ENCODE peak calls at places on chromosomes 4 and X, in six cellular contexts. One of them, this sample, is unnamed.

GRCh38 chr4:76892601-76893000 is 5.3 kb downstream of the SOWAHB start:
- DNase-seq in activated CD4-positive, alpha-beta T cell treated with anti-CD3 and anti-CD28 coated beads, Interleukin-2, amount 50 U/mL, for 1 hour: no peak
- DNase-seq in stimulated activated CD8-positive, alpha-beta memory T cell treated with anti-CD3 and anti-CD28 coated beads, Interleukin-12 subunit alpha, Interleukin-12 subunit beta, amount 100 ng/mL, for 4 hours: no peak
- DNase-seq in GM12878: no peak
- DNase-seq in NCI-H748 treated with DMSO at 0.1 percent for 48 hours: no peak
- DNase-seq in GM13977: no peak
- DNase-seq in this sample: no peak

GRCh38 chr4:83012631-83013419 is 2.2 kb upstream of the LIN54 start:
- DNase-seq in GM13977: peak
- DNase-seq in GM12878: peak
- DNase-seq in NCI-H748 treated with DMSO at 0.1 percent for 48 hours: peak
- DNase-seq in stimulated activated CD8-positive, alpha-beta memory T cell treated with anti-CD3 and anti-CD28 coated beads, Interleukin-12 subunit alpha, Interleukin-12 subunit beta, amount 100 ng/mL, for 4 hours: peak
- DNase-seq in activated CD4-positive, alpha-beta T cell treated with anti-CD3 and anti-CD28 coated beads, Interleukin-2, amount 50 U/mL, for 1 hour: peak
- DNase-seq in this sample: peak

GRCh38 chrX:129654652-129655546 is at the start of gene APLN:
- DNase-seq in GM13977: no peak
- DNase-seq in GM12878: no peak
- DNase-seq in activated CD4-positive, alpha-beta T cell treated with anti-CD3 and anti-CD28 coated beads, Interleukin-2, amount 50 U/mL, for 1 hour: no peak
- DNase-seq in stimulated activated CD8-positive, alpha-beta memory T cell treated with anti-CD3 and anti-CD28 coated beads, Interleukin-12 subunit alpha, Interleukin-12 subunit beta, amount 100 ng/mL, for 4 hours: no peak
- DNase-seq in NCI-H748 treated with DMSO at 0.1 percent for 48 hours: peak
- DNase-seq in this sample: peak

GRCh38 chrX:34873500-34874225 is 68.9 kb upstream of the FAM47B start:
- DNase-seq in NCI-H748 treated with DMSO at 0.1 percent for 48 hours: no peak
- DNase-seq in GM12878: no peak
- DNase-seq in activated CD4-positive, alpha-beta T cell treated with anti-CD3 and anti-CD28 coated beads, Interleukin-2, amount 50 U/mL, for 1 hour: no peak
- DNase-seq in stimulated activated CD8-positive, alpha-beta memory T cell treated with anti-CD3 and anti-CD28 coated beads, Interleukin-12 subunit alpha, Interleukin-12 subunit beta, amount 100 ng/mL, for 4 hours: no peak
- DNase-seq in GM13977: no peak
- DNase-seq in this sample: no peak

GRCh38 chr4:2138846-2139500 is 79.8 kb downstream of the NAT8L start:
- DNase-seq in stimulated activated CD8-positive, alpha-beta memory T cell treated with anti-CD3 and anti-CD28 coated beads, Interleukin-12 subunit alpha, Interleukin-12 subunit beta, amount 100 ng/mL, for 4 hours: no peak
- DNase-seq in GM12878: no peak
- DNase-seq in GM13977: no peak
- DNase-seq in activated CD4-positive, alpha-beta T cell treated with anti-CD3 and anti-CD28 coated beads, Interleukin-2, amount 50 U/mL, for 1 hour: no peak
- DNase-seq in NCI-H748 treated with DMSO at 0.1 percent for 48 hours: no peak
- DNase-seq in this sample: no peak

GRCh38 chr4:171812377-171813194 is 618 bp upstream of the GALNTL6 start:
- DNase-seq in activated CD4-positive, alpha-beta T cell treated with anti-CD3 and anti-CD28 coated beads, Interleukin-2, amount 50 U/mL, for 1 hour: no peak
- DNase-seq in NCI-H748 treated with DMSO at 0.1 percent for 48 hours: peak
- DNase-seq in GM12878: no peak
- DNase-seq in stimulated activated CD8-positive, alpha-beta memory T cell treated with anti-CD3 and anti-CD28 coated beads, Interleukin-12 subunit alpha, Interleukin-12 subunit beta, amount 100 ng/mL, for 4 hours: no peak
- DNase-seq in GM13977: no peak
- DNase-seq in this sample: peak

GRCh38 chr4:180081072-180081471 is 2162.1 kb upstream of the TENM3 start:
- DNase-seq in GM13977: no peak
- DNase-seq in GM12878: no peak
- DNase-seq in NCI-H748 treated with DMSO at 0.1 percent for 48 hours: no peak
- DNase-seq in stimulated activated CD8-positive, alpha-beta memory T cell treated with anti-CD3 and anti-CD28 coated beads, Interleukin-12 subunit alpha, Interleukin-12 subunit beta, amount 100 ng/mL, for 4 hours: no peak
- DNase-seq in activated CD4-positive, alpha-beta T cell treated with anti-CD3 and anti-CD28 coated beads, Interleukin-2, amount 50 U/mL, for 1 hour: no peak
- DNase-seq in this sample: no peak

GRCh38 chr4:114922582-114922912 is 190.9 kb downstream of the NDST4 start:
- DNase-seq in activated CD4-positive, alpha-beta T cell treated with anti-CD3 and anti-CD28 coated beads, Interleukin-2, amount 50 U/mL, for 1 hour: no peak
- DNase-seq in stimulated activated CD8-positive, alpha-beta memory T cell treated with anti-CD3 and anti-CD28 coated beads, Interleukin-12 subunit alpha, Interleukin-12 subunit beta, amount 100 ng/mL, for 4 hours: no peak
- DNase-seq in GM12878: no peak
- DNase-seq in GM13977: no peak
- DNase-seq in NCI-H748 treated with DMSO at 0.1 percent for 48 hours: peak
- DNase-seq in this sample: no peak

GRCh38 chr4:53547983-53548382 is 43.3 kb downstream of the LNX1 start:
- DNase-seq in stimulated activated CD8-positive, alpha-beta memory T cell treated with anti-CD3 and anti-CD28 coated beads, Interleukin-12 subunit alpha, Interleukin-12 subunit beta, amount 100 ng/mL, for 4 hours: no peak
- DNase-seq in activated CD4-positive, alpha-beta T cell treated with anti-CD3 and anti-CD28 coated beads, Interleukin-2, amount 50 U/mL, for 1 hour: no peak
- DNase-seq in GM13977: no peak
- DNase-seq in NCI-H748 treated with DMSO at 0.1 percent for 48 hours: no peak
- DNase-seq in GM12878: no peak
- DNase-seq in this sample: no peak

GRCh38 chr4:95077864-95078263 is 320.1 kb downstream of the BMPR1B start:
- DNase-seq in NCI-H748 treated with DMSO at 0.1 percent for 48 hours: no peak
- DNase-seq in stimulated activated CD8-positive, alpha-beta memory T cell treated with anti-CD3 and anti-CD28 coated beads, Interleukin-12 subunit alpha, Interleukin-12 subunit beta, amount 100 ng/mL, for 4 hours: no peak
- DNase-seq in activated CD4-positive, alpha-beta T cell treated with anti-CD3 and anti-CD28 coated beads, Interleukin-2, amount 50 U/mL, for 1 hour: no peak
- DNase-seq in GM12878: no peak
- DNase-seq in GM13977: no peak
- DNase-seq in this sample: no peak

GRCh38 chrX:22999696-23000223 is at the start of gene DDX53:
- DNase-seq in activated CD4-positive, alpha-beta T cell treated with anti-CD3 and anti-CD28 coated beads, Interleukin-2, amount 50 U/mL, for 1 hour: no peak
- DNase-seq in stimulated activated CD8-positive, alpha-beta memory T cell treated with anti-CD3 and anti-CD28 coated beads, Interleukin-12 subunit alpha, Interleukin-12 subunit beta, amount 100 ng/mL, for 4 hours: no peak
- DNase-seq in GM12878: no peak
- DNase-seq in NCI-H748 treated with DMSO at 0.1 percent for 48 hours: no peak
- DNase-seq in GM13977: no peak
- DNase-seq in this sample: no peak

GRCh38 chr4:6969826-6970800 is 60.5 kb downstream of the TBC1D14 start:
- DNase-seq in stimulated activated CD8-positive, alpha-beta memory T cell treated with anti-CD3 and anti-CD28 coated beads, Interleukin-12 subunit alpha, Interleukin-12 subunit beta, amount 100 ng/mL, for 4 hours: no peak
- DNase-seq in GM13977: peak
- DNase-seq in NCI-H748 treated with DMSO at 0.1 percent for 48 hours: no peak
- DNase-seq in activated CD4-positive, alpha-beta T cell treated with anti-CD3 and anti-CD28 coated beads, Interleukin-2, amount 50 U/mL, for 1 hour: no peak
- DNase-seq in GM12878: peak
- DNase-seq in this sample: no peak

GRCh38 chr4:125268065-125268755 is 46.5 kb upstream of the FAT4 start:
- DNase-seq in GM12878: no peak
- DNase-seq in NCI-H748 treated with DMSO at 0.1 percent for 48 hours: no peak
- DNase-seq in stimulated activated CD8-positive, alpha-beta memory T cell treated with anti-CD3 and anti-CD28 coated beads, Interleukin-12 subunit alpha, Interleukin-12 subunit beta, amount 100 ng/mL, for 4 hours: no peak
- DNase-seq in activated CD4-positive, alpha-beta T cell treated with anti-CD3 and anti-CD28 coated beads, Interleukin-2, amount 50 U/mL, for 1 hour: no peak
- DNase-seq in GM13977: no peak
- DNase-seq in this sample: no peak

GRCh38 chr4:97664741-97665140 is 478.5 kb downstream of the STPG2 start:
- DNase-seq in stimulated activated CD8-positive, alpha-beta memory T cell treated with anti-CD3 and anti-CD28 coated beads, Interleukin-12 subunit alpha, Interleukin-12 subunit beta, amount 100 ng/mL, for 4 hours: no peak
- DNase-seq in GM12878: no peak
- DNase-seq in activated CD4-positive, alpha-beta T cell treated with anti-CD3 and anti-CD28 coated beads, Interleukin-2, amount 50 U/mL, for 1 hour: no peak
- DNase-seq in NCI-H748 treated with DMSO at 0.1 percent for 48 hours: no peak
- DNase-seq in GM13977: no peak
- DNase-seq in this sample: no peak

GRCh38 chr4:57147335-57148060 is 37.3 kb upstream of the IGFBP7 start:
- DNase-seq in GM12878: no peak
- DNase-seq in stimulated activated CD8-positive, alpha-beta memory T cell treated with anti-CD3 and anti-CD28 coated beads, Interleukin-12 subunit alpha, Interleukin-12 subunit beta, amount 100 ng/mL, for 4 hours: no peak
- DNase-seq in GM13977: no peak
- DNase-seq in activated CD4-positive, alpha-beta T cell treated with anti-CD3 and anti-CD28 coated beads, Interleukin-2, amount 50 U/mL, for 1 hour: no peak
- DNase-seq in NCI-H748 treated with DMSO at 0.1 percent for 48 hours: no peak
- DNase-seq in this sample: no peak

GRCh38 chr4:95250544-95251137 is 298.1 kb downstream of the UNC5C start:
- DNase-seq in activated CD4-positive, alpha-beta T cell treated with anti-CD3 and anti-CD28 coated beads, Interleukin-2, amount 50 U/mL, for 1 hour: no peak
- DNase-seq in GM12878: no peak
- DNase-seq in GM13977: no peak
- DNase-seq in NCI-H748 treated with DMSO at 0.1 percent for 48 hours: peak
- DNase-seq in stimulated activated CD8-positive, alpha-beta memory T cell treated with anti-CD3 and anti-CD28 coated beads, Interleukin-12 subunit alpha, Interleukin-12 subunit beta, amount 100 ng/mL, for 4 hours: no peak
- DNase-seq in this sample: no peak

GRCh38 chr4:136056748-136057147 is 1475.5 kb downstream of the PCDH18 start:
- DNase-seq in stimulated activated CD8-positive, alpha-beta memory T cell treated with anti-CD3 and anti-CD28 coated beads, Interleukin-12 subunit alpha, Interleukin-12 subunit beta, amount 100 ng/mL, for 4 hours: no peak
- DNase-seq in activated CD4-positive, alpha-beta T cell treated with anti-CD3 and anti-CD28 coated beads, Interleukin-2, amount 50 U/mL, for 1 hour: no peak
- DNase-seq in GM12878: no peak
- DNase-seq in NCI-H748 treated with DMSO at 0.1 percent for 48 hours: no peak
- DNase-seq in GM13977: no peak
- DNase-seq in this sample: no peak

GRCh38 chr4:75469896-75470295 is 44.3 kb downstream of the RCHY1 start:
- DNase-seq in NCI-H748 treated with DMSO at 0.1 percent for 48 hours: no peak
- DNase-seq in GM13977: no peak
- DNase-seq in stimulated activated CD8-positive, alpha-beta memory T cell treated with anti-CD3 and anti-CD28 coated beads, Interleukin-12 subunit alpha, Interleukin-12 subunit beta, amount 100 ng/mL, for 4 hours: no peak
- DNase-seq in activated CD4-positive, alpha-beta T cell treated with anti-CD3 and anti-CD28 coated beads, Interleukin-2, amount 50 U/mL, for 1 hour: no peak
- DNase-seq in GM12878: no peak
- DNase-seq in this sample: no peak

GRCh38 chrX:141278306-141278705 is 36.0 kb upstream of the SPANXC start:
- DNase-seq in activated CD4-positive, alpha-beta T cell treated with anti-CD3 and anti-CD28 coated beads, Interleukin-2, amount 50 U/mL, for 1 hour: no peak
- DNase-seq in NCI-H748 treated with DMSO at 0.1 percent for 48 hours: peak
- DNase-seq in GM13977: no peak
- DNase-seq in stimulated activated CD8-positive, alpha-beta memory T cell treated with anti-CD3 and anti-CD28 coated beads, Interleukin-12 subunit alpha, Interleukin-12 subunit beta, amount 100 ng/mL, for 4 hours: no peak
- DNase-seq in GM12878: no peak
- DNase-seq in this sample: peak

GRCh38 chr4:53518807-53519206 is 72.5 kb downstream of the LNX1 start:
- DNase-seq in NCI-H748 treated with DMSO at 0.1 percent for 48 hours: no peak
- DNase-seq in stimulated activated CD8-positive, alpha-beta memory T cell treated with anti-CD3 and anti-CD28 coated beads, Interleukin-12 subunit alpha, Interleukin-12 subunit beta, amount 100 ng/mL, for 4 hours: no peak
- DNase-seq in GM12878: no peak
- DNase-seq in GM13977: no peak
- DNase-seq in activated CD4-positive, alpha-beta T cell treated with anti-CD3 and anti-CD28 coated beads, Interleukin-2, amount 50 U/mL, for 1 hour: no peak
- DNase-seq in this sample: no peak

GRCh38 chrX:107894038-107894437 is 68.4 kb downstream of the MID2 start:
- DNase-seq in stimulated activated CD8-positive, alpha-beta memory T cell treated with anti-CD3 and anti-CD28 coated beads, Interleukin-12 subunit alpha, Interleukin-12 subunit beta, amount 100 ng/mL, for 4 hours: no peak
- DNase-seq in GM12878: peak
- DNase-seq in activated CD4-positive, alpha-beta T cell treated with anti-CD3 and anti-CD28 coated beads, Interleukin-2, amount 50 U/mL, for 1 hour: no peak
- DNase-seq in NCI-H748 treated with DMSO at 0.1 percent for 48 hours: peak
- DNase-seq in GM13977: peak
- DNase-seq in this sample: no peak

GRCh38 chr4:161952382-161952781 is 211.4 kb downstream of the FSTL5 start:
- DNase-seq in activated CD4-positive, alpha-beta T cell treated with anti-CD3 and anti-CD28 coated beads, Interleukin-2, amount 50 U/mL, for 1 hour: no peak
- DNase-seq in GM12878: no peak
- DNase-seq in stimulated activated CD8-positive, alpha-beta memory T cell treated with anti-CD3 and anti-CD28 coated beads, Interleukin-12 subunit alpha, Interleukin-12 subunit beta, amount 100 ng/mL, for 4 hours: no peak
- DNase-seq in GM13977: no peak
- DNase-seq in NCI-H748 treated with DMSO at 0.1 percent for 48 hours: no peak
- DNase-seq in this sample: no peak

GRCh38 chr4:124111922-124112321 is 600.6 kb downstream of the ANKRD50 start:
- DNase-seq in activated CD4-positive, alpha-beta T cell treated with anti-CD3 and anti-CD28 coated beads, Interleukin-2, amount 50 U/mL, for 1 hour: no peak
- DNase-seq in GM12878: no peak
- DNase-seq in GM13977: no peak
- DNase-seq in stimulated activated CD8-positive, alpha-beta memory T cell treated with anti-CD3 and anti-CD28 coated beads, Interleukin-12 subunit alpha, Interleukin-12 subunit beta, amount 100 ng/mL, for 4 hours: no peak
- DNase-seq in NCI-H748 treated with DMSO at 0.1 percent for 48 hours: peak
- DNase-seq in this sample: no peak

GRCh38 chrX:104284407-104285000 is 29.8 kb upstream of the ESX1 start:
- DNase-seq in GM12878: no peak
- DNase-seq in stimulated activated CD8-positive, alpha-beta memory T cell treated with anti-CD3 and anti-CD28 coated beads, Interleukin-12 subunit alpha, Interleukin-12 subunit beta, amount 100 ng/mL, for 4 hours: no peak
- DNase-seq in NCI-H748 treated with DMSO at 0.1 percent for 48 hours: no peak
- DNase-seq in activated CD4-positive, alpha-beta T cell treated with anti-CD3 and anti-CD28 coated beads, Interleukin-2, amount 50 U/mL, for 1 hour: no peak
- DNase-seq in GM13977: no peak
- DNase-seq in this sample: no peak

GRCh38 chr4:83905952-83906351 is 370.0 kb downstream of the GPAT3 start:
- DNase-seq in GM13977: no peak
- DNase-seq in activated CD4-positive, alpha-beta T cell treated with anti-CD3 and anti-CD28 coated beads, Interleukin-2, amount 50 U/mL, for 1 hour: no peak
- DNase-seq in NCI-H748 treated with DMSO at 0.1 percent for 48 hours: peak
- DNase-seq in GM12878: no peak
- DNase-seq in stimulated activated CD8-positive, alpha-beta memory T cell treated with anti-CD3 and anti-CD28 coated beads, Interleukin-12 subunit alpha, Interleukin-12 subunit beta, amount 100 ng/mL, for 4 hours: no peak
- DNase-seq in this sample: peak

GRCh38 chrX:43008356-43008755 is 230.4 kb upstream of the PPP1R2C start:
- DNase-seq in GM13977: no peak
- DNase-seq in GM12878: no peak
- DNase-seq in stimulated activated CD8-positive, alpha-beta memory T cell treated with anti-CD3 and anti-CD28 coated beads, Interleukin-12 subunit alpha, Interleukin-12 subunit beta, amount 100 ng/mL, for 4 hours: no peak
- DNase-seq in activated CD4-positive, alpha-beta T cell treated with anti-CD3 and anti-CD28 coated beads, Interleukin-2, amount 50 U/mL, for 1 hour: no peak
- DNase-seq in NCI-H748 treated with DMSO at 0.1 percent for 48 hours: no peak
- DNase-seq in this sample: no peak

GRCh38 chrX:17596546-17597205 is 140.6 kb upstream of the SCML1 start:
- DNase-seq in NCI-H748 treated with DMSO at 0.1 percent for 48 hours: no peak
- DNase-seq in GM13977: no peak
- DNase-seq in stimulated activated CD8-positive, alpha-beta memory T cell treated with anti-CD3 and anti-CD28 coated beads, Interleukin-12 subunit alpha, Interleukin-12 subunit beta, amount 100 ng/mL, for 4 hours: no peak
- DNase-seq in activated CD4-positive, alpha-beta T cell treated with anti-CD3 and anti-CD28 coated beads, Interleukin-2, amount 50 U/mL, for 1 hour: no peak
- DNase-seq in GM12878: no peak
- DNase-seq in this sample: no peak

GRCh38 chr4:103054030-103054429 is 22.5 kb downstream of the SLC9B2 start:
- DNase-seq in GM13977: no peak
- DNase-seq in stimulated activated CD8-positive, alpha-beta memory T cell treated with anti-CD3 and anti-CD28 coated beads, Interleukin-12 subunit alpha, Interleukin-12 subunit beta, amount 100 ng/mL, for 4 hours: no peak
- DNase-seq in activated CD4-positive, alpha-beta T cell treated with anti-CD3 and anti-CD28 coated beads, Interleukin-2, amount 50 U/mL, for 1 hour: no peak
- DNase-seq in NCI-H748 treated with DMSO at 0.1 percent for 48 hours: no peak
- DNase-seq in GM12878: no peak
- DNase-seq in this sample: no peak

GRCh38 chr4:142129473-142129872 is 493.1 kb downstream of the IL15 start:
- DNase-seq in GM13977: no peak
- DNase-seq in stimulated activated CD8-positive, alpha-beta memory T cell treated with anti-CD3 and anti-CD28 coated beads, Interleukin-12 subunit alpha, Interleukin-12 subunit beta, amount 100 ng/mL, for 4 hours: no peak
- DNase-seq in NCI-H748 treated with DMSO at 0.1 percent for 48 hours: no peak
- DNase-seq in GM12878: no peak
- DNase-seq in activated CD4-positive, alpha-beta T cell treated with anti-CD3 and anti-CD28 coated beads, Interleukin-2, amount 50 U/mL, for 1 hour: no peak
- DNase-seq in this sample: no peak

GRCh38 chr4:69032847-69033638 is 63.2 kb upstream of the UGT2B7 start:
- DNase-seq in GM12878: no peak
- DNase-seq in stimulated activated CD8-positive, alpha-beta memory T cell treated with anti-CD3 and anti-CD28 coated beads, Interleukin-12 subunit alpha, Interleukin-12 subunit beta, amount 100 ng/mL, for 4 hours: no peak
- DNase-seq in activated CD4-positive, alpha-beta T cell treated with anti-CD3 and anti-CD28 coated beads, Interleukin-2, amount 50 U/mL, for 1 hour: no peak
- DNase-seq in NCI-H748 treated with DMSO at 0.1 percent for 48 hours: no peak
- DNase-seq in GM13977: no peak
- DNase-seq in this sample: no peak

GRCh38 chr4:36168127-36168898 is 76.0 kb downstream of the ARAP2 start:
- DNase-seq in NCI-H748 treated with DMSO at 0.1 percent for 48 hours: no peak
- DNase-seq in activated CD4-positive, alpha-beta T cell treated with anti-CD3 and anti-CD28 coated beads, Interleukin-2, amount 50 U/mL, for 1 hour: no peak
- DNase-seq in GM13977: no peak
- DNase-seq in stimulated activated CD8-positive, alpha-beta memory T cell treated with anti-CD3 and anti-CD28 coated beads, Interleukin-12 subunit alpha, Interleukin-12 subunit beta, amount 100 ng/mL, for 4 hours: no peak
- DNase-seq in GM12878: no peak
- DNase-seq in this sample: no peak

GRCh38 chr4:67393699-67394281 is 151.5 kb downstream of the CENPC start:
- DNase-seq in activated CD4-positive, alpha-beta T cell treated with anti-CD3 and anti-CD28 coated beads, Interleukin-2, amount 50 U/mL, for 1 hour: no peak
- DNase-seq in stimulated activated CD8-positive, alpha-beta memory T cell treated with anti-CD3 and anti-CD28 coated beads, Interleukin-12 subunit alpha, Interleukin-12 subunit beta, amount 100 ng/mL, for 4 hours: no peak
- DNase-seq in GM13977: peak
- DNase-seq in GM12878: no peak
- DNase-seq in NCI-H748 treated with DMSO at 0.1 percent for 48 hours: no peak
- DNase-seq in this sample: peak

GRCh38 chrX:106726485-106727437 is at the start of gene RNF128:
- DNase-seq in NCI-H748 treated with DMSO at 0.1 percent for 48 hours: peak
- DNase-seq in GM13977: no peak
- DNase-seq in activated CD4-positive, alpha-beta T cell treated with anti-CD3 and anti-CD28 coated beads, Interleukin-2, amount 50 U/mL, for 1 hour: no peak
- DNase-seq in stimulated activated CD8-positive, alpha-beta memory T cell treated with anti-CD3 and anti-CD28 coated beads, Interleukin-12 subunit alpha, Interleukin-12 subunit beta, amount 100 ng/mL, for 4 hours: no peak
- DNase-seq in GM12878: no peak
- DNase-seq in this sample: no peak

GRCh38 chr4:1786544-1787362 is 6.3 kb upstream of the FGFR3 start:
- DNase-seq in GM13977: no peak
- DNase-seq in stimulated activated CD8-positive, alpha-beta memory T cell treated with anti-CD3 and anti-CD28 coated beads, Interleukin-12 subunit alpha, Interleukin-12 subunit beta, amount 100 ng/mL, for 4 hours: no peak
- DNase-seq in NCI-H748 treated with DMSO at 0.1 percent for 48 hours: no peak
- DNase-seq in activated CD4-positive, alpha-beta T cell treated with anti-CD3 and anti-CD28 coated beads, Interleukin-2, amount 50 U/mL, for 1 hour: no peak
- DNase-seq in GM12878: no peak
- DNase-seq in this sample: no peak

This sample was measured in BE2C.